ENCODE peak calls at places on chromosomes 2 and 18, in eight cellular contexts. D is DND-41; Q is tibial nerve; K is HCT116; O is GM23248; T is CD4-positive, alpha-beta memory T cell; V is PC-3; M is mammary epithelial cell. L is an unnamed sample.

GRCh38 chr2:178383718-178384117 is 67.3 kb downstream of the PRKRA start:
- DNase-seq in D (no peak), Q (no peak), K (no peak), O (no peak), T (no peak), V (no peak), M (no peak), L (no peak)

GRCh38 chr2:25976884-25977741 is 5.2 kb downstream of the KIF3C start:
- DNase-seq in D (no peak), Q (no peak), K (no peak), O (peak), T (no peak), V (peak), M (peak), L (no peak)

GRCh38 chr18:36640005-36640952 is 188.5 kb downstream of the TPGS2 start:
- DNase-seq in D (no peak), Q (no peak), K (no peak), O (peak), T (no peak), V (no peak), M (no peak), L (no peak)

GRCh38 chr2:26712486-26713465 is 20.3 kb downstream of the KCNK3 start:
- DNase-seq in D (no peak), Q (no peak), K (no peak), O (no peak), T (no peak), V (no peak), M (no peak), L (no peak)

GRCh38 chr2:215548714-215549113 is 112.8 kb upstream of the FN1 start:
- DNase-seq in D (no peak), Q (no peak), K (no peak), O (peak), T (no peak), V (peak), M (peak), L (no peak)

GRCh38 chr2:220701115-220701514 is 871.0 kb downstream of the EPHA4 start:
- DNase-seq in D (no peak), Q (no peak), K (no peak), O (peak), T (no peak), V (peak), M (peak), L (no peak)

GRCh38 chr2:95025406-95026319 is at the start of gene MAL:
- DNase-seq in D (peak), Q (no peak), K (no peak), O (no peak), T (peak), V (no peak), M (peak), L (no peak)

GRCh38 chr2:221318751-221319150 is 253.4 kb downstream of the EPHA4 start:
- DNase-seq in D (no peak), Q (no peak), K (no peak), O (peak), T (no peak), V (no peak), M (no peak), L (no peak)

GRCh38 chr2:73893764-73894474 is 1.1 kb downstream of the ACTG2 start:
- DNase-seq in D (no peak), Q (no peak), K (no peak), O (no peak), T (no peak), V (no peak), M (no peak), L (no peak)

GRCh38 chr2:216652566-216652965 is 19.3 kb downstream of the IGFBP2 start:
- DNase-seq in D (no peak), Q (no peak), K (no peak), O (no peak), T (no peak), V (no peak), M (peak), L (no peak)

GRCh38 chr2:12764075-12764722 is 47.5 kb downstream of the TRIB2 start:
- DNase-seq in D (no peak), Q (no peak), K (no peak), O (peak), T (no peak), V (no peak), M (peak), L (no peak)

GRCh38 chr2:72757177-72757775 is 68.6 kb downstream of the EXOC6B start:
- DNase-seq in D (no peak), Q (no peak), K (no peak), O (no peak), T (no peak), V (no peak), M (peak), L (peak)

GRCh38 chr2:207437857-207438166 is 92.0 kb upstream of the CREB1 start:
- DNase-seq in D (no peak), Q (no peak), K (no peak), O (no peak), T (no peak), V (no peak), M (no peak), L (no peak)

DNA sequence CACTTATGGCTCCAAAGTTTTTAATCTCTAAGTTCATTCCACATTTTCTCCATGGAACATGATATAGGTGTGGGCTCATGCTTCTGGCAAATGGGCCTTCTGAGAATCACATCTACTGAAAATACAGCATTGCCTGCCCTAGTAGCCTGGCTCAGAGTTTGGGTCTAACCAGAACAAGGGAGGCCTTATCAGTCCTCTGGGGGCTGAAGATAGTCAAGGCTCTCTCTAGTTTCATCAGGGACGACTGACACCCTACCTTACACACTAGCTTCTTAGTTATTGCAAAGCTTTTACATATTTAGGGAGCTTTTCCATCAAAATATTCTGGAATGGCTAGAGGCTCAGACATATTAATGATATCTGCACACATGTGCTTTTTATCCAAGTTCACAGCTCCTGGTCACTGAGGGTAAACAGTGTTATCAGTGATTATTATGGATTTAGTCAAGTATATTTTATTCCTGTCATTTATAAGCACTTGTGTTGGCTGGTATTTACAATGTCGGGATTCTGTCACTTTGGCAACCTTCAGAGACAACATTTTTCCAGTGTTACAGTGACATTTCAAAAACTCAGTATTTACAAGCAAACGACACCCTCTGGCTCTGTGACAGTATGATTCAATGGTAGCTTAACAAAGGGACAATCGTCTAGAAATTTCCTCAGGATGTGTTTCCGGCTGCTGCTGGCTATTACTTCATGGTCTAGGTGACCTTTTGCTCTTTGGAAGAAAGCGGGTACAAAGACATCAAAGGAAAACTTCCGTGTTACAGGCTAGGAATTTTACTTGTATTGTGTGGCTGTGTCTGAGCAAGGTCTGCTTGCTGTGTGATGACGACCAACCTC is 200.6 kb downstream of the TCF4 start:
- DNase-seq in D (no peak), Q (no peak), K (no peak), O (no peak), T (no peak), V (no peak), M (no peak), L (peak)
- H3K27ac ChIP-seq in D (no peak), Q (peak), K (no peak), O (no peak), T (no peak), V (no peak), M (no peak), L (peak)

DNA sequence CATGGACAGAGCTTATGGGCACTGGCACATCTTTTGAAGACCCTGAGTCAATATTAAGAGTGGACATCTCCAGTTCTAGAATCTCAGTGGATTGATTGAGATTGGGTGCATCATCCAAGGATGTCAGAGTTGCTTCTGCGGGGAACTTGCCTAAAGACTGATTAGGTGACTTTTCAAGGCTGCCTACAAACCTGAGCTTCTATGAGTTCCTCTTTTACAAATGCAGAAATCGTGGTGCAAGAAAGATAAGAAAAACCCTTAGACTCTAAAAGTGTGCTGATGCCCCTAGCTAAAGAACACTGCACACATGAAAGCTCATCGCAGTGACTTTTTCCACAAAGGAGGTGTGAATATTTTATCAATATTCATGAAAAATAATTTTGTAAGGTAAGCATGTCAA is 86.8 kb upstream of the NEDD4L start:
- DNase-seq in D (no peak), Q (no peak), K (no peak), O (no peak), T (no peak), V (no peak), M (no peak), L (no peak)
- H3K27ac ChIP-seq in D (no peak), Q (no peak), K (no peak), O (no peak), T (no peak), V (no peak), M (no peak), L (no peak)

DNA sequence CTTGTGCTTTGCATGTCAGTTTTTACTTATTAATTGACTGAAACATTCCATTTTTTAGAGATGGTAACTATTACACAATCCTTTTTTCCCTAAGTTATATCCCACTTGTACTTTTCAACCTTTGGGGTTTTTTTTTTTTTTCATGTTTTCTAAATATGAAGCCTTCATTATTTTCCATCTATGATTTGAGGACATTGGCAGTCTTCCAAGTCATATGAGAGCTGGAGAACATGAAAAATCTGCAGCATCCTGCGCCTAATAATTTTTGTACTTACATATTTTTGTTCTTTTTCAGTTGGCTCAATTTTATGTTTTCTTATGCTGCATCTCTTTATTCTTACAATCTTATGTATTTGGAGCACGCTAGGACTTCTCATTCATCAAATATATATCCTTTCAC is 114.0 kb downstream of the MYO1B start:
- DNase-seq in D (no peak), Q (no peak), K (no peak), O (no peak), T (no peak), V (no peak), M (no peak), L (no peak)
- H3K27ac ChIP-seq in D (no peak), Q (no peak), K (no peak), O (no peak), T (no peak), V (no peak), M (no peak), L (no peak)

GRCh38 chr2:101690547-101691182 is 6.8 kb upstream of the MAP4K4 start:
- DNase-seq in D (no peak), Q (no peak), K (no peak), O (no peak), T (no peak), V (no peak), M (no peak), L (no peak)
- H3K27ac ChIP-seq in D (no peak), Q (no peak), K (no peak), O (no peak), T (no peak), V (no peak), M (no peak), L (no peak)

DNA sequence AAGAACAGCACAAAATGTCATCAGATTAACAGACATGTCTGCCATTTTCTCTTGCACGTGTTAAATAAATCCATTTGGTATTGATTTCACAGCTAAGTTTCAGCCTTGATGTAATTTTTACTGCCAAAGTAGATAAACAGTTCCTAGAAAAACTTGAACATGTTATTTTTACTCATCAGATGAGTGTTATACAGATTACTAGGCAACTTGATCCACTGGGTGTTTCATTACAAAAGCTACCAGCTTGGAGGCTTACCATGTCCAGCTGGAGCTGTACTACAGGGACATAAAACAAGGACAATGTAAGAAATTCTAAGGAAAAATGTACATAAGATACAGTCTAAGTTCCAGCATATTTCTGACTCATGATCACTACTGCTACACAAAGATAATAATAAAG is 290.6 kb upstream of the DDX18 start:
- DNase-seq in D (no peak), Q (no peak), K (no peak), O (no peak), T (no peak), V (no peak), M (no peak), L (no peak)
- H3K27ac ChIP-seq in D (no peak), Q (no peak), K (no peak), O (no peak), T (no peak), V (no peak), M (no peak), L (no peak)

DNA sequence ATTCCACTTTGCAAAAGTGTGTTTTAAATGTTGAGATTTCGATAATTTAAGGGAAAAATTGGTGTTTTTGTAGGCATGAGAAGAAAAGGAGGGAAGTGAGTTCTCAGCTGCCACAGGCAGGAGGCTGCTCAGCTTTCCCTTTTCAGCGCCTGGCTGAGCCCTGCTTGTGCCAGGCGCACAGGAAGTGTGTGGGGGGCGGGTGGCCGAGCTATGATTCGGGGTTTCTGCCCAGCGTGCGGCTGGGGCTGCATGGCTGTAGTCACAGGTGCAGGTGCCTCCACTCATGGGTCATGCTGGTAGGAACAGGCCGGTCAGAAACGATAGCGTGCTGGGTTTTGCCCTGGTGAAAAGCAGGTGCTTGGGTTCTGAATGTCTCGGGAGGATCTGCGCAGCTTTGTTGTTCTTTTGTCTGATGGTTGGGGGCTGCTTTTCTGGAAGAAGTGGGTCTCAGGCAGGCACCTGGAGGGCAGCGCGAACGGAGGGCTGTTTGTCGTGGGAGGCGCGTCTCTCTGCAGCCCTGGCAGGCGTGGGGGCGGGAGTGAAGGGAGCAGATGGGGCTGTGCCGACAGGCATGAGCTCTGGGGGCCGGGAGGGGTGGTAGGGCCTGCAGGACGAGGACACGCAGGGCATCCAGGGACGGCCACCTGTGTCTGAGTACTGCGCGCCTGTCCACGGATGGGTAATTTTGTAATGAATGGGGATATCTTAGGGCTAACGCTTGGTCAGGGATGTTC is 2.0 kb downstream of the KCNG2 start:
- DNase-seq in D (peak), Q (no peak), K (no peak), O (no peak), T (no peak), V (no peak), M (no peak), L (no peak)
- H3K27ac ChIP-seq in D (peak), Q (no peak), K (no peak), O (no peak), T (no peak), V (no peak), M (no peak), L (no peak)

DNA sequence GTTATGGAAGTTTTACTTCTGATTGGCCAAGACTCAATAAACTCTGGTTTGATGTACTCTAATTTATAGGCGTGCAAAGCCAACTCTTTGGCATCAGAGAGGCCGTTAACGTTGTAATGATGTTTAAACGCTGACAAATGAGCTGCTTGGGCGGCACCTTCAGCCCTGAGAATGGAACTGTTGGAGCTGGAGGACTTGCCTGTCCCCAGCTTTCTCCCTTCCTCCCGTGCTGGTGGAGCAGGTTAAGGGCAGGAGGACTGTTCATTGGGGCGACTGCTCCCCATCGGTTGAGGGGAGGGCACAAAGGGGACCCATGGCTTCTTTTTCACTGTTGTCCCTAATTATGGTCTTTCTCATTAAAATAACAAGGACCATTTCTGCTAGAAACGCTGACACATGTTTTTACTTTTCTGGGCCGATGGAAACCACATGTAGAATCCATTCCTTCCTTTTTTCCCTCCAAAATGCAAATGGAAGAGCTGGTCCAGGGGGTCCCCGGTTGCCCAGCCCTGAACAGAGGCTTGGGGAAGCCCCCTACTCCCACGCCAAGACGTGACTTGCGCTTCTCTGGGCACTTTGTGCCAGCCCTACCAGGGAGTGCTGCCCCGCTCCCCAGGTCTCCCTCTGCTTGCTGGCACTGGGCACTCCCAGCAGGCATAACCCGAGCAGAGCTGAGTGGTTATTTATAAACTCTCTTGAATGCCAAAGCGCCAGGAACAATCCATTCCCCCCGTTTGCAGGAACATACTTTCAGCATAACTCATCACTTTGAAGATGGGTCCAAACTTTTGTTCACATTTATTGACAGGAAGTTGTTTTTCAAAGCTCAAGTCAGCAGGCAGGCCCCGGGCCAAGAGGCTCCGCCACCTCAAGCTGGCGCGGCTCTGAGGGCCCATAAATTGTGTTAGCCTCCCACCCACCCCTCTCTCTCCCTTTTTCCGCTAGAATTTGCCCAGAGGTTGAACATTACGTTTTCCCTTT is 170.1 kb downstream of the ASB1 start:
- DNase-seq in D (no peak), Q (no peak), K (peak), O (peak), T (no peak), V (peak), M (peak), L (peak)
- H3K27ac ChIP-seq in D (no peak), Q (peak), K (peak), O (peak), T (no peak), V (peak), M (peak), L (peak)

DNA sequence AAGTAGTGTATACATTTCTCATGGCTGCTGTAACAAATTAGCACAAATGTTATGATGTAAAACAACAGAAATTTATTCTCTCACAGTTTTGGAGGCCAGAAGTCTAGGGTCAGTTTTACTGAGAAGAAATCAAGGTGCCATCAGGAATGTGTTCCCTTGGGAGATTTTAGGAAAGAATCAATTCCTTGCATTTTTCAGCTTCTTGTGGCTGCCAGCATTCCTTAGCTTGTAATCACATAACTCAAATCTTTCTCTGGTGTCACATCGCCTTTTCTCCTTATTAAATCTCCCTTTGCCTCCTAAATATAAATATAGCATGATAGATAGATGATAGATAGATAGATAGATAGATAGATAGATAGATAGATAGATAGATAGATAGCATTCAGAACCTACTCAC is 307.0 kb upstream of the REG3G start:
- DNase-seq in D (no peak), Q (no peak), K (no peak), O (no peak), T (no peak), V (no peak), M (no peak), L (no peak)
- H3K27ac ChIP-seq in D (no peak), Q (no peak), K (no peak), O (no peak), T (no peak), V (no peak), M (no peak), L (no peak)